ENCODE peak calls at places on chromosomes 3 and 15, in four cellular contexts. N is Panc1; V is CD4-positive, CD25-positive, alpha-beta regulatory T cell; K is endothelial cell of umbilical vein. E is an unnamed sample.

GRCh38 chr3:10371167-10371566 is 50.3 kb upstream of the SEC13 start:
- DNase-seq in N (no peak), V (no peak), K (no peak), E (no peak)

GRCh38 chr3:120162400-120162799 is 68.2 kb upstream of the GSK3B start:
- DNase-seq in N (no peak), V (no peak), K (no peak), E (no peak)

GRCh38 chr3:130929827-130930226 is 35.9 kb downstream of the ATP2C1 start:
- DNase-seq in N (no peak), V (no peak), K (no peak), E (no peak)

GRCh38 chr15:69718916-69719315 is 266.3 kb downstream of the RPLP1 start:
- DNase-seq in N (no peak), V (peak; percentile 42), K (no peak), E (no peak)

GRCh38 chr15:66842710-66843441 is 140.8 kb downstream of the SMAD6 start:
- DNase-seq in N (no peak), V (no peak), K (peak; percentile 58), E (no peak)

GRCh38 chr15:50523736-50524318 is 22.6 kb downstream of the USP50 start:
- DNase-seq in N (no peak), V (no peak), K (no peak), E (no peak)

GRCh38 chr3:195893121-195893449 is 15.3 kb downstream of the TNK2 start:
- DNase-seq in N (no peak), V (no peak), K (no peak), E (no peak)

GRCh38 chr3:99477650-99478049 is 160.7 kb upstream of the COL8A1 start:
- DNase-seq in N (no peak), V (no peak), K (no peak), E (no peak)

GRCh38 chr3:101128786-101129185 is 135.6 kb upstream of the ABI3BP start:
- DNase-seq in N (no peak), V (no peak), K (peak; percentile 73), E (no peak)

GRCh38 chr3:29283739-29284138 is 2.9 kb downstream of the RBMS3 start:
- DNase-seq in N (no peak), V (peak; percentile 23), K (no peak), E (no peak)

GRCh38 chr3:134458451-134458850 is 27.3 kb downstream of the ANAPC13 start:
- DNase-seq in N (no peak), V (no peak), K (no peak), E (no peak)

GRCh38 chr3:171646357-171647133 is 163.7 kb downstream of the PLD1 start:
- DNase-seq in N (peak; percentile 43), V (peak; percentile 56), K (peak; percentile 70), E (peak; percentile 6)

GRCh38 chr3:139534992-139535879 is 4.3 kb downstream of the RBP1 start:
- DNase-seq in N (no peak), V (no peak), K (peak; percentile 90), E (no peak)

GRCh38 chr15:68560501-68561113 is 18.2 kb upstream of the CORO2B start:
- DNase-seq in N (no peak), V (no peak), K (no peak), E (no peak)

GRCh38 chr15:101501703-101502373 is 12.3 kb upstream of the PCSK6 start:
- DNase-seq in N (no peak), V (peak; percentile 64), K (peak; percentile 34), E (peak; percentile 27)

GRCh38 chr3:129224984-129225393 is 24.4 kb upstream of the COPG1 start:
- DNase-seq in N (peak; percentile 67), V (peak; percentile 54), K (peak; percentile 71), E (no peak)

GRCh38 chr15:48855501-48856440 is 22.2 kb upstream of the EID1 start:
- DNase-seq in N (no peak), V (no peak), K (peak; percentile 61), E (no peak)

GRCh38 chr15:71588746-71589145 is 221.6 kb upstream of the NR2E3 start:
- DNase-seq in N (no peak), V (no peak), K (no peak), E (no peak)

GRCh38 chr3:150222190-150222548 is 185.9 kb upstream of the TSC22D2 start:
- DNase-seq in N (no peak), V (no peak), K (no peak), E (no peak)

GRCh38 chr3:87900061-87900460 is 158.7 kb downstream of the CGGBP1 start:
- DNase-seq in N (no peak), V (peak; percentile 10), K (peak; percentile 8), E (no peak)

GRCh38 chr15:74036271-74037170 is 42.0 kb downstream of the PML start:
- DNase-seq in N (no peak), V (no peak), K (peak; percentile 59), E (no peak)

GRCh38 chr3:126487151-126487771 is 11.6 kb upstream of the ZXDC start:
- DNase-seq in N (no peak), V (peak; percentile 57), K (peak; percentile 48), E (no peak)

GRCh38 chr15:77966540-77967290 is 110.8 kb downstream of the TBC1D2B start:
- DNase-seq in N (no peak), V (peak; percentile 48), K (peak; percentile 34), E (peak; percentile 40)

GRCh38 chr3:152196782-152197181 is 71.9 kb upstream of the MBNL1 start:
- DNase-seq in N (no peak), V (peak; percentile 80), K (no peak), E (no peak)

GRCh38 chr3:83734656-83735055 is 1224.1 kb upstream of the CADM2 start:
- DNase-seq in N (no peak), V (no peak), K (no peak), E (no peak)

GRCh38 chr3:143220745-143221144 is 101.2 kb downstream of the CHST2 start:
- DNase-seq in N (no peak), V (no peak), K (no peak), E (no peak)

GRCh38 chr15:42721016-42721415 is 15.9 kb downstream of the CDAN1 start:
- DNase-seq in N (no peak), V (no peak), K (no peak), E (no peak)

GRCh38 chr15:95626501-95627361 is 703.8 kb upstream of the NR2F2 start:
- DNase-seq in N (no peak), V (no peak), K (no peak), E (no peak)

GRCh38 chr3:182129745-182130144 is 418.0 kb downstream of the SOX2 start:
- DNase-seq in N (no peak), V (no peak), K (no peak), E (no peak)

GRCh38 chr3:120473896-120474675 is 23.3 kb upstream of the FSTL1 start:
- DNase-seq in N (no peak), V (no peak), K (no peak), E (no peak)

GRCh38 chr3:8646313-8646938 is 1.8 kb upstream of the SSUH2 start:
- DNase-seq in N (no peak), V (no peak), K (no peak), E (no peak)

GRCh38 chr3:177196473-177197040 is 725 bp downstream of the TBL1XR1 start:
- DNase-seq in N (no peak), V (peak; percentile 76), K (peak; percentile 44), E (peak; percentile 70)

DNA sequence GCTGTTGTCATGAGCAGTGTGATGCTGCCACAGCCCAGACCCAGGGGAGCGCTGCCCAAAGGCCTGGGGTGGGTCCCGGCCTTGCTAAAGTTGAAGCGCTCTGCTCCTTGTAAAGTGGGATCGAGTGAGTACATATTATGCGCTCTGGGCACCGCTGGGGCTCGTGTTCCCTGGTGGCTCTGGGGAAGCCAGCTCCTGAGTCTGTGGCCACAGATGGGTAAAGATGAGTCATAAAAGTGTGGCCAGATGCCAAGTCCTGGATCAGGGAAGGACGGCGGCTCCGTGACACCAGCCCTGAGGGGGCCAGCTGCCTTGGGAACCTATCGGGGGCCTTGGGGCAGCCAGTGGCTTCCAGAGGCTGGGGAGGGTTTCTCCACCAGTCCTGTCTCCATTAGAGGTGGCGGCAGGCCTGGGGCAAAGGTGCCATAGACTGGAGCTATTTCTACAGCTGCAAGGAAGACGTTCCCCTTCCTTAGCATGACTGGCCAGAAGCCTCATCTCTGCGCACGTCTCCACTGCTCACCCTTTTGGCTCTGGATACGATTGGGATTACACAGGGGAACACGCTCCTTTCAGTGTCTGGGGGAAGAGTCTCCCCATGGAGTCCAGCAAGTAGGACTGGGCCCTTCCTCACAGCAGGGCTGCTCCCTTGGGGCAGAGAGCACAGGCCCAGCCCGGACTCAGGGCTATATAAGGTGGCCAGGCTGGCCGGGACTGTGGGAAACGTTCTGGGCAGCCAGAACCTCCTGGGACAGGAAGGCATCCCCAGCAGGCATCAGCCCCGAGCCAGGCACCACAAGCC is 1.2 kb upstream of the ITIH4 start:
- DNase-seq in N (no peak), V (no peak), K (peak; percentile 72), E (no peak)
- H3K4me1 ChIP-seq in N (peaks cover 6% of the 10 kb centered on the region), V (no peaks in the 10 kb centered on the region), K (peaks cover 6% of the 10 kb centered on the region), E (no peaks in the 10 kb centered on the region)

DNA sequence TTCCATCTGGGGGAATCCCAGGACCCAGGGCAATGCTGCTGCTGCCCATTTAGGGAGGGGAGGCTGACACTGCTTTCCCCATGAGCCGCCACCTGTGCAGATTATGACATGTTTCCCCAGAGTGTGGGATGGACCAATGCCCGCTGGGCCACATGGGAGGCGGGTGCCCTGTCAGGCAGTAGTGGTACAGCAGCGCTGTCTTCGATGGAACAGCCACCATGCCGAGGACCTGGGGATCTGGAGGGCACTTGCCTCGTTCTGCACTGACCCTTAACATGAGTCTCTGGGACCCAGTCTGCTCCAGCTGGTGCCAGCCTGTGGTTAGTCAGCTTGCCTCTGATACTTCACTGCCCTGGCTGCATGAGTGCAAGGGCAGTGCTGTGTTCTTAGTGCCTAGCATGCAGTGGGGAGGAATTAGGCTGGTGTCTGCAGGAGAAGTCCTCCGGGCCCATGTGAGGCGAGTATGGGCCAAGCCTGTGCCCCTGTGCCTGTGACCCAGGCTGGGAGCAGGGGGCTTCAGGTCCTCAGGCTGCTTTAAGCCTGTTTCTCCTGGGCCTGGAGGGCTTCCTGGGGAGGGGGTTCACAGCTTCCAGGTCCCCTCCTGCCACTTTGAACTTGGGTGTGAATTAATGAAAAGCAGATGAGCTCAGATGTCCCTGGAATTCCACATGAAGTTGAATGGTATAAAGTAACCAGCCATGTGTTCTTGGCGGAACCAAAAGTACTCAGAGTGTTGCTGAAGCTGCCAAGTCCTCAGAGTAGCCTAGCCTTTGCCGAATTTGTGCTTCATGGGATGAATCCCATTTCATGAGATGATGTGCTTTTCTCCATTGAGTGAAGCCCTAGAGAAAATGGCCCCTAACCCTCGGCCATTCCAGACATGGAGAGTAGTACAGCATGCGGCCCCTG is 22.9 kb downstream of the KLF13 start:
- DNase-seq in N (no peak), V (no peak), K (no peak), E (peak; percentile 31)
- H3K27ac ChIP-seq in N (no peak overlapping the region), V (peak overlapping the region; percentile 98), K (no peak overlapping the region), E (peak overlapping the region; percentile 74)

DNA sequence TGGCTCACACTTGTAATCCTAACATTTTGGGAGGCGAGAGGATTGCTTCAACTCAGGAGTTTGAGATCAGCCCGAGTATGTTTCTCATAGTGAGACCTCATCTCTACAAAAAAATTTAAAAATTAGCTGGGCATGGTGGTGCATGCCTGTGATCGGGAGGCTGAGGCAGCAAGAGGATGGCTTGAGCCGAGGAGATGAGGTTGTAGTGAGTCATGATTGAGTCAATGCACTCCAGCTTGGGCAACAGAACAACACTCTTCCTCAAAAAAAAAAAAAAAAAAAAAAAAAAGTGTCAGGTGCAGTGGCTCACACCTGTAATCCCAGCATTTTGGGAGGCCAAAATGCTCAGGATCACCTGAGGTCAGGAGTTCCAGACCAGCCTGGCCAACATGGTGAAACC is 2.4 kb downstream of the RPL39L start:
- DNase-seq in N (no peak), V (no peak), K (no peak), E (no peak)
- H3K4me3 ChIP-seq in N (no peak overlapping the region), V (no peak overlapping the region), K (no peak overlapping the region), E (no peak overlapping the region)

DNA sequence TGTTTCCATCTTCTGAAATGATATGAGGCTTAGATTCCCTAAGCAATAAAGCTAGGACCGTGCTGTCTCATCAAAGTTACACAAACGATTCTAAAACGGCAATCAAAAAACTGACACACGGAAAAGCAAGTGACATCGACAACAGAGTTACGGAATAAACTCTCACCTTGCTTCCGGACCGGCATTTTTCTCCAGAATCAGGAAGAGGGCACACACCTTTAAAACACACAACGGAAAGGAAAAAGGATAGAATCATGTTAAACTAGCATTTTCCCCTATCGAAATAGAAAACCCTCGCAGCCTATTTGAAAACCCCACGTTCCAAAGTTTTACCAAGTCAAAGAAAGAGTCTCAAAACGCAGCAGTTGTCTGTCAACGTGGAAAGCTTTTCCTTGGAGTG is 1.4 kb downstream of the DLG1 start:
- DNase-seq in N (no peak), V (peak; percentile 24), K (peak; percentile 14), E (no peak)
- H3K4me1 ChIP-seq in N (peaks cover 20% of the 10 kb centered on the region), V (peaks cover 35% of the 10 kb centered on the region), K (peaks cover 18% of the 10 kb centered on the region), E (peaks cover 46% of the 10 kb centered on the region)

E was measured in CD4-positive, alpha-beta memory T cell.